ENCODE peak calls at places on chromosome 20, in four cellular contexts. Z is GM12878, X is SK-N-SH, G is K562. P is an unnamed sample.

GRCh38 chr20:41011551-41012067 is 17.0 kb upstream of the TOP1 start:
- DNase-seq in G (no peak), Z (peak), X (no peak), P (no peak)

GRCh38 chr20:18815194-18815942 is 1.8 kb downstream of the SCP2D1 start:
- DNase-seq in Z (no peak), G (no peak), X (no peak), P (no peak)

GRCh38 chr20:51354191-51354768 is 188.2 kb downstream of the NFATC2 start:
- DNase-seq in X (no peak), G (no peak), Z (no peak), P (peak)

GRCh38 chr20:22389836-22390542 is 194.4 kb downstream of the FOXA2 start:
- DNase-seq in G (no peak), X (no peak), Z (no peak), P (no peak)

GRCh38 chr20:57724610-57725405 is 15.0 kb upstream of the PMEPA1 start:
- DNase-seq in G (no peak), Z (no peak), X (no peak), P (no peak)

GRCh38 chr20:23121766-23122095 is 35.6 kb upstream of the CD93 start:
- DNase-seq in G (no peak), Z (no peak), X (no peak), P (no peak)

GRCh38 chr20:5073154-5074049 is 46.4 kb downstream of the PCNA start:
- DNase-seq in X (peak), G (no peak), Z (no peak), P (peak)

GRCh38 chr20:34537651-34538050 is 20.9 kb upstream of the MAP1LC3A start:
- DNase-seq in X (no peak), G (no peak), Z (no peak), P (no peak)

GRCh38 chr20:61732511-61733210 is 333.0 kb downstream of the TAF4 start:
- DNase-seq in Z (no peak), X (no peak), G (no peak), P (no peak)

GRCh38 chr20:32418376-32418775 is 60.2 kb downstream of the ASXL1 start:
- DNase-seq in X (no peak), Z (no peak), G (no peak), P (no peak)
- TF ChIP-seq MXI1 in X (no peak), Z (no peak), G (no peak), P (no peak)

GRCh38 chr20:38187512-38187911 is 22.4 kb upstream of the TGM2 start:
- DNase-seq in Z (no peak), G (no peak), X (no peak), P (peak)
- TF ChIP-seq RCOR1 in Z (no peak), G (no peak), X (no peak), P (no peak)

GRCh38 chr20:45890077-45890996 is 671 bp downstream of the NEURL2 start:
- DNase-seq in G (no peak), Z (no peak), X (peak), P (peak)
- TF ChIP-seq MXI1 in G (no peak), Z (no peak), X (peak), P (peak)

GRCh38 chr20:1015181-1015580 is 13.1 kb upstream of the RSPO4 start:
- DNase-seq in Z (no peak), X (no peak), G (no peak), P (no peak)

GRCh38 chr20:1014471-1014870 is 12.4 kb upstream of the RSPO4 start:
- DNase-seq in Z (no peak), X (no peak), G (no peak), P (no peak)

GRCh38 chr20:1013566-1014340 is 11.6 kb upstream of the RSPO4 start:
- DNase-seq in Z (no peak), G (no peak), X (no peak), P (no peak)

GRCh38 chr20:1012359-1013168 is 10.5 kb upstream of the RSPO4 start:
- DNase-seq in Z (no peak), X (no peak), G (no peak), P (no peak)

GRCh38 chr20:1010659-1011058 is 8.5 kb upstream of the RSPO4 start:
- DNase-seq in X (no peak), G (no peak), Z (peak), P (no peak)
- TF ChIP-seq RCOR1 in X (no peak), G (no peak), Z (no peak), P (no peak)